ENCODE peak calls at places on chromosomes 11 and 22, in four cellular contexts. One of them, this sample, is unnamed.

GRCh38 chr11:128502736-128503135 is 84.6 kb downstream of the ETS1 start:
- DNase-seq in HepG2: no peak
- DNase-seq in GM12878: no peak
- DNase-seq in K562: no peak
- DNase-seq in this sample: no peak

GRCh38 chr11:118283756-118284350 is 19.8 kb upstream of the MPZL2 start:
- DNase-seq in HepG2: no peak
- DNase-seq in GM12878: no peak
- DNase-seq in K562: no peak
- DNase-seq in this sample: no peak

GRCh38 chr11:133950874-133951483 is 5.8 kb downstream of the IGSF9B start:
- DNase-seq in HepG2: no peak
- DNase-seq in GM12878: no peak
- DNase-seq in K562: no peak
- DNase-seq in this sample: no peak

GRCh38 chr11:76236092-76237026 is 30.1 kb upstream of the WNT11 start:
- DNase-seq in HepG2: no peak
- DNase-seq in GM12878: no peak
- DNase-seq in K562: peak; percentile 68
- DNase-seq in this sample: peak; percentile 73

GRCh38 chr11:132839226-132839625 is 693.1 kb downstream of the OPCML start:
- DNase-seq in HepG2: no peak
- DNase-seq in GM12878: no peak
- DNase-seq in K562: no peak
- DNase-seq in this sample: no peak

GRCh38 chr22:43826142-43827093 is 14.3 kb upstream of the EFCAB6 start:
- DNase-seq in HepG2: no peak
- DNase-seq in GM12878: no peak
- DNase-seq in K562: no peak
- DNase-seq in this sample: no peak

GRCh38 chr11:32435152-32435480 is 223 bp downstream of the WT1 start:
- DNase-seq in HepG2: no peak
- DNase-seq in GM12878: no peak
- DNase-seq in K562: peak; percentile 32
- DNase-seq in this sample: no peak

GRCh38 chr11:127789887-127790286 is 789.3 kb upstream of the KIRREL3 start:
- DNase-seq in HepG2: no peak
- DNase-seq in GM12878: no peak
- DNase-seq in K562: no peak
- DNase-seq in this sample: peak; percentile 13

GRCh38 chr11:10450451-10451398 is 4.3 kb upstream of the AMPD3 start:
- DNase-seq in HepG2: peak; percentile 32
- DNase-seq in GM12878: no peak
- DNase-seq in K562: no peak
- DNase-seq in this sample: no peak

GRCh38 chr11:62012451-62013265 is 45.2 kb upstream of the FTH1 start:
- DNase-seq in HepG2: peak; percentile 67
- DNase-seq in GM12878: no peak
- DNase-seq in K562: no peak
- DNase-seq in this sample: no peak

GRCh38 chr11:130124096-130124495 is 35.5 kb upstream of the ST14 start:
- DNase-seq in HepG2: peak; percentile 97
- DNase-seq in GM12878: no peak
- DNase-seq in K562: no peak
- DNase-seq in this sample: no peak

GRCh38 chr11:1770061-1770460 is 6.3 kb upstream of the CTSD start:
- DNase-seq in HepG2: no peak
- DNase-seq in GM12878: no peak
- DNase-seq in K562: no peak
- DNase-seq in this sample: no peak

GRCh38 chr11:57410287-57410686 is 16.6 kb downstream of the SLC43A3 start:
- DNase-seq in HepG2: no peak
- DNase-seq in GM12878: no peak
- DNase-seq in K562: no peak
- DNase-seq in this sample: no peak

GRCh38 chr11:65932558-65932919 is 12.7 kb upstream of the TSGA10IP start:
- DNase-seq in HepG2: no peak
- DNase-seq in GM12878: no peak
- DNase-seq in K562: peak; percentile 61
- DNase-seq in this sample: peak; percentile 57

GRCh38 chr11:122210378-122210995 is 94.5 kb upstream of the BLID start:
- DNase-seq in HepG2: peak; percentile 16
- DNase-seq in GM12878: no peak
- DNase-seq in K562: no peak
- DNase-seq in this sample: no peak

GRCh38 chr22:36838119-36839030 is 21.5 kb upstream of the PVALB start:
- DNase-seq in HepG2: no peak
- DNase-seq in GM12878: no peak
- DNase-seq in K562: no peak
- DNase-seq in this sample: no peak

GRCh38 chr11:67504950-67505561 is at the start of gene PITPNM1:
- DNase-seq in HepG2: peak; percentile 29
- DNase-seq in GM12878: no peak
- DNase-seq in K562: peak; percentile 82
- DNase-seq in this sample: peak; percentile 57

GRCh38 chr11:74680035-74680671 is 51.1 kb downstream of the CHRDL2 start:
- DNase-seq in HepG2: no peak
- DNase-seq in GM12878: no peak
- DNase-seq in K562: no peak
- DNase-seq in this sample: no peak

GRCh38 chr11:11967669-11968510 is 40.5 kb downstream of the DKK3 start:
- DNase-seq in HepG2: no peak
- DNase-seq in GM12878: no peak
- DNase-seq in K562: no peak
- DNase-seq in this sample: no peak

GRCh38 chr22:44191036-44191454 is 10.3 kb downstream of the PARVG start:
- DNase-seq in HepG2: no peak
- DNase-seq in GM12878: no peak
- DNase-seq in K562: no peak
- DNase-seq in this sample: no peak

GRCh38 chr11:97722721-97723120 is 1298.0 kb upstream of the CNTN5 start:
- DNase-seq in HepG2: no peak
- DNase-seq in GM12878: no peak
- DNase-seq in K562: no peak
- DNase-seq in this sample: no peak

GRCh38 chr11:120225372-120225909 is 14.5 kb upstream of the POU2F3 start:
- DNase-seq in HepG2: no peak
- DNase-seq in GM12878: no peak
- DNase-seq in K562: no peak
- DNase-seq in this sample: no peak

GRCh38 chr22:31891366-31892079 is 52.8 kb upstream of the YWHAH start:
- DNase-seq in HepG2: no peak
- DNase-seq in GM12878: no peak
- DNase-seq in K562: peak; percentile 22
- DNase-seq in this sample: no peak

GRCh38 chr11:121961228-121961860 is 154.7 kb downstream of the BLID start:
- DNase-seq in HepG2: no peak
- DNase-seq in GM12878: no peak
- DNase-seq in K562: no peak
- DNase-seq in this sample: no peak

GRCh38 chr11:15159085-15159484 is 44.4 kb downstream of the INSC start:
- DNase-seq in HepG2: no peak
- DNase-seq in GM12878: no peak
- DNase-seq in K562: peak; percentile 25
- DNase-seq in this sample: peak; percentile 51

GRCh38 chr22:31192513-31192912 is 19.6 kb upstream of the LIMK2 start:
- DNase-seq in HepG2: no peak
- DNase-seq in GM12878: no peak
- DNase-seq in K562: no peak
- DNase-seq in this sample: no peak

GRCh38 chr22:19166421-19166820 is 12.1 kb downstream of the SLC25A1 start:
- DNase-seq in HepG2: no peak
- DNase-seq in GM12878: no peak
- DNase-seq in K562: no peak
- DNase-seq in this sample: no peak

GRCh38 chr22:26883393-26883792 is 226.0 kb downstream of the MIAT start:
- DNase-seq in HepG2: no peak
- DNase-seq in GM12878: no peak
- DNase-seq in K562: no peak
- DNase-seq in this sample: no peak

GRCh38 chr11:128359515-128359914 is 227.8 kb downstream of the ETS1 start:
- DNase-seq in HepG2: no peak
- DNase-seq in GM12878: no peak
- DNase-seq in K562: no peak
- DNase-seq in this sample: no peak

GRCh38 chr11:78040691-78041379 is 17.8 kb upstream of the KCTD14 start:
- DNase-seq in HepG2: no peak
- DNase-seq in GM12878: no peak
- DNase-seq in K562: peak; percentile 46
- DNase-seq in this sample: no peak

DNA sequence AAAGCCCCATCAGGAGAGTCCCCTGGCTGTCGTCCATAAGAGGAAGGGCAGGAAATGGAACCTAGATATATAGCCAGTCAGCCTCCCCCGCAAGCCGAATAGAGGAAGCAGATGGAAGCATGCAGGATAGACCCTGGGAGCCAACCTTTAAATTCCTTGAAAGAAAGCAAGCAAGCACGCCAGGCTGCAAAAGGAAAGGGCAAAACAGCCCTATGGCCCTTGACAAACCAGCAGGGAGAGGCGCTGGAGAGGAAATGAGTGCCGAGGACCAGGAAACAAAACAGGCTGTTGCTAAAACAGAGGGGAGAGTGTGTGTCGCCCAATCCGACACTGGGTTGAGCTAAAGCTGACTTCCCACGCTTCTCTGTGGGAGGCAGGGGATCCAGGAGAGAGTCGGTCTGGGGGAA is 203.5 kb upstream of the MTNR1B start:
- DNase-seq in HepG2: no peak
- DNase-seq in GM12878: no peak
- DNase-seq in K562: no peak
- DNase-seq in this sample: no peak
- TF ChIP-seq FOXK2 in HepG2: no peak
- TF ChIP-seq FOXK2 in GM12878: no peak
- TF ChIP-seq FOXK2 in K562: no peak
- TF ChIP-seq FOXK2 in this sample: no peak

GRCh38 chr11:111936045-111936400 is 1.1 kb upstream of the DIXDC1 start:
- DNase-seq in HepG2: peak; percentile 34
- DNase-seq in GM12878: no peak
- DNase-seq in K562: no peak
- DNase-seq in this sample: no peak
- TF ChIP-seq FOXK2 in HepG2: no peak
- TF ChIP-seq FOXK2 in GM12878: no peak
- TF ChIP-seq FOXK2 in K562: no peak
- TF ChIP-seq FOXK2 in this sample: no peak

DNA sequence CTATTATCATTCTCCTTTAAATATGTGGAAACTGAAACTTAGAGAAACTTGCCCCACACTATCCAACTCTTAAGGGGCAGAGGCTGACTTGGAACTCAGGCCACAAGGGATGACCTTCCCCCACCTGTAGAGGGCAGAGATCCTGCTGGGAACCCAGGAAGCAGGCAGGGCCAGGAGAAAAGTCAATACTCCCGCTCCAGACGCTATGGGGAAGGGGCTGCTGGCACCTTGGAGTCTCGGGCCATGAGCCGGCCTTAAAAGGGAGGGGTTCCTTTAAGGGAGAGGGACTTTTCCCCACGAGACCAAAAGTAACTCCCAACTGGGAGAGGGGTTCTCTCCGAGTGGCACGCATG is 620 bp upstream of the ANO5 start:
- DNase-seq in HepG2: peak; percentile 12
- DNase-seq in GM12878: no peak
- DNase-seq in K562: peak; percentile 14
- DNase-seq in this sample: peak; percentile 44
- TF ChIP-seq FOXK2 in HepG2: no peak
- TF ChIP-seq FOXK2 in GM12878: no peak
- TF ChIP-seq FOXK2 in K562: no peak
- TF ChIP-seq FOXK2 in this sample: no peak

DNA sequence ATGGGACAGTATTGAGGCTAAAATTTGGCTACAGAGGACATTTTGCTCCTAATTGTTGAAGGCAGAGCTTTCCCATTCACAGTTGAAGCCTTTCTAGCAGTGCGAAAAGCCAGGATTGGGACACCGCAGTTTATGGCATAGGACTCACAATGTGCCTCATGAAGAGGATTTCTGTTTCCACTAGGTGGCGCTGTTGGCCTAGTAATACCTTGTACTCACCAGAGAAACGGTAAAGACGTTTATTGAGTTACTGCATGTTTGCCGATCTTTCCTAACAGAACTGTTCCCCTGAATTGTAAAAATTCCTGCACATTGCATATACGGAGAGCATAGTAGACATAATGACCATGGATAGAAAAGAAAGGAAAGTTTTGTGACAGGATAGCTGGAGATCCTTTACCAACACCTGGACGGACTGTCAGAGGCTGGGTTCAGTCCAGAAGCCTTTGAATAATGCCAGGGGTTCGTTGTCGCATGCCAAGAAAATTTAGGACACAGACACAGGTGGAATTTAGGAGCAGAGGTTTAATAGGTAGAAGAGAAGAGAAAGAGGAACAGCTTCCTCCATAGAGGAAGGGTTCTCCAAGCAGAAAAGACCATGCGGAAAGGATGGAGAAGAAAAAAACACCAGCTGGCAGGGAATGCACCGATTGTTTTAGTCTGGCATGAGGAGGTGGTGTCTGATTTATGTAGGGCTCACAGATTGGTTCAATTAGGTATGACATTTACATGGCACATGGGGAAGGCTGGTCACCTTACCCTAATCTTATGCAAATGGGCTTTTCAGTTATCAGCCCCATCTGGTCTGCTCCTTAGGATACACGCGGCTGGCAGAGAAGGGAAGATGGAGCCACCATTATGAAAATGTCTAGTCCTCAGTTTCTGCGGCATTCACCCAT is 10.8 kb upstream of the OR51D1 start:
- DNase-seq in HepG2: peak; percentile 45
- DNase-seq in GM12878: no peak
- DNase-seq in K562: peak; percentile 59
- DNase-seq in this sample: peak; percentile 42
- TF ChIP-seq FOXK2 in HepG2: no peak
- TF ChIP-seq FOXK2 in GM12878: no peak
- TF ChIP-seq FOXK2 in K562: no peak
- TF ChIP-seq FOXK2 in this sample: no peak

GRCh38 chr11:13262096-13262495 is 15.5 kb upstream of the BMAL1 start:
- DNase-seq in HepG2: no peak
- DNase-seq in GM12878: no peak
- DNase-seq in K562: no peak
- DNase-seq in this sample: no peak
- TF ChIP-seq FOXK2 in HepG2: no peak
- TF ChIP-seq FOXK2 in GM12878: no peak
- TF ChIP-seq FOXK2 in K562: no peak
- TF ChIP-seq FOXK2 in this sample: no peak

GRCh38 chr11:469684-470667 is 19.9 kb downstream of the PTDSS2 start:
- DNase-seq in HepG2: peak; percentile 83
- DNase-seq in GM12878: no peak
- DNase-seq in K562: no peak
- DNase-seq in this sample: no peak
- TF ChIP-seq FOXK2 in HepG2: no peak
- TF ChIP-seq FOXK2 in GM12878: no peak
- TF ChIP-seq FOXK2 in K562: no peak
- TF ChIP-seq FOXK2 in this sample: no peak

GRCh38 chr11:88280673-88281316 is 56.7 kb downstream of the CTSC start:
- DNase-seq in HepG2: no peak
- DNase-seq in GM12878: no peak
- DNase-seq in K562: no peak
- DNase-seq in this sample: no peak
- TF ChIP-seq FOXK2 in HepG2: no peak
- TF ChIP-seq FOXK2 in GM12878: no peak
- TF ChIP-seq FOXK2 in K562: no peak
- TF ChIP-seq FOXK2 in this sample: no peak

GRCh38 chr11:126474888-126475626 is 119.6 kb downstream of the ST3GAL4 start:
- DNase-seq in HepG2: peak; percentile 53
- DNase-seq in GM12878: no peak
- DNase-seq in K562: no peak
- DNase-seq in this sample: no peak
- TF ChIP-seq FOXK2 in HepG2: no peak
- TF ChIP-seq FOXK2 in GM12878: no peak
- TF ChIP-seq FOXK2 in K562: no peak
- TF ChIP-seq FOXK2 in this sample: no peak

This sample was measured in HEK293T.